ENCODE peak calls at places on chromosomes 7 and 10, in four cellular contexts. N, Z, X and Y are unnamed samples.

GRCh38 chr7:159125104-159125943 is 19.3 kb downstream of the VIPR2 start:
- DNase-seq in Z (no peak), N (no peak), X (no peak), Y (no peak)

GRCh38 chr7:85232068-85232467 is 45.2 kb upstream of the SEMA3D start:
- DNase-seq in Z (no peak), X (no peak), N (no peak), Y (no peak)

GRCh38 chr10:70564113-70564725 is 38.3 kb downstream of the PRF1 start:
- DNase-seq in N (no peak), Z (no peak), X (no peak), Y (no peak)

GRCh38 chr10:80451132-80451531 is 3.0 kb upstream of the TSPAN14 start:
- DNase-seq in N (no peak), X (no peak), Z (no peak), Y (no peak)

GRCh38 chr10:10758306-10758705 is 259.4 kb upstream of the CELF2 start:
- DNase-seq in N (no peak), Z (no peak), X (no peak), Y (no peak)

GRCh38 chr7:101923276-101923985 is 106.0 kb downstream of the CUX1 start:
- DNase-seq in X (no peak), Z (no peak), N (no peak), Y (no peak)

GRCh38 chr7:80967536-80968297 is 48.9 kb upstream of the SEMA3C start:
- DNase-seq in N (no peak), Z (no peak), X (no peak), Y (no peak)

GRCh38 chr10:86970152-86970886 is 2.0 kb downstream of the ADIRF start:
- DNase-seq in Z (peak; percentile 89), X (no peak), N (peak; percentile 89), Y (peak; percentile 74)

GRCh38 chr10:19958787-19959186 is 142.6 kb downstream of the PLXDC2 start:
- DNase-seq in N (no peak), Z (no peak), X (no peak), Y (no peak)

GRCh38 chr10:96622330-96622729 is 35.5 kb upstream of the TM9SF3 start:
- DNase-seq in Z (no peak), X (no peak), N (no peak), Y (no peak)

GRCh38 chr7:102253076-102253972 is 33.3 kb upstream of the SH2B2 start:
- DNase-seq in N (no peak), X (no peak), Z (no peak), Y (peak; percentile 83)

GRCh38 chr7:4707134-4707651 is 25.1 kb downstream of the FOXK1 start:
- DNase-seq in N (no peak), X (no peak), Z (no peak), Y (no peak)

GRCh38 chr7:137038706-137039105 is 170.3 kb downstream of the CHRM2 start:
- DNase-seq in Z (no peak), X (no peak), N (no peak), Y (no peak)

GRCh38 chr7:155401884-155402283 is 56.0 kb upstream of the EN2 start:
- DNase-seq in X (no peak), Z (no peak), N (no peak), Y (no peak)

GRCh38 chr7:134289423-134289822 is 27.3 kb downstream of the SLC35B4 start:
- DNase-seq in Z (no peak), X (no peak), N (no peak), Y (no peak)

GRCh38 chr7:116259821-116260440 is 49.6 kb downstream of the TES start:
- DNase-seq in X (no peak), Z (no peak), N (no peak), Y (no peak)

GRCh38 chr10:112446055-112446854 is 459 bp downstream of the ZDHHC6 start:
- DNase-seq in N (peak; percentile 5), X (no peak), Z (no peak), Y (no peak)

GRCh38 chr7:131302876-131303707 is 24.6 kb upstream of the MKLN1 start:
- DNase-seq in N (no peak), Z (no peak), X (peak; percentile 4), Y (peak; percentile 58)

GRCh38 chr7:55026086-55026790 is 7.4 kb downstream of the EGFR start:
- DNase-seq in X (no peak), N (no peak), Z (no peak), Y (no peak)

GRCh38 chr7:141221007-141221612 is 147.2 kb downstream of the TMEM178B start:
- DNase-seq in X (no peak), Z (no peak), N (no peak), Y (no peak)

GRCh38 chr7:80848841-80849240 is 70.0 kb downstream of the SEMA3C start:
- DNase-seq in Z (no peak), X (no peak), N (no peak), Y (no peak)

GRCh38 chr7:41567350-41568114 is 135.4 kb downstream of the INHBA start:
- DNase-seq in X (no peak), Z (no peak), N (no peak), Y (no peak)

GRCh38 chr7:45920543-45921380 is at the start of gene IGFBP3:
- DNase-seq in X (no peak), N (no peak), Z (peak; percentile 72), Y (peak; percentile 81)

GRCh38 chr7:91288208-91288824 is 24.1 kb downstream of the FZD1 start:
- DNase-seq in X (no peak), N (peak; percentile 46), Z (peak; percentile 54), Y (peak; percentile 73)

GRCh38 chr10:32241946-32242345 is 105.0 kb downstream of the EPC1 start:
- DNase-seq in N (no peak), X (no peak), Z (no peak), Y (no peak)

GRCh38 chr10:591646-592045 is 97.8 kb downstream of the DIP2C start:
- DNase-seq in Z (no peak), X (no peak), N (no peak), Y (no peak)

GRCh38 chr10:75599875-75600648 is 168.6 kb downstream of the LRMDA start:
- DNase-seq in Z (no peak), X (no peak), N (no peak), Y (no peak)

GRCh38 chr7:79774150-79774549 is 320.7 kb upstream of the MAGI2 start:
- DNase-seq in Z (no peak), X (no peak), N (no peak), Y (no peak)

GRCh38 chr10:119368991-119369869 is 161.9 kb downstream of the GRK5 start:
- DNase-seq in X (no peak), N (no peak), Z (no peak), Y (no peak)

DNA sequence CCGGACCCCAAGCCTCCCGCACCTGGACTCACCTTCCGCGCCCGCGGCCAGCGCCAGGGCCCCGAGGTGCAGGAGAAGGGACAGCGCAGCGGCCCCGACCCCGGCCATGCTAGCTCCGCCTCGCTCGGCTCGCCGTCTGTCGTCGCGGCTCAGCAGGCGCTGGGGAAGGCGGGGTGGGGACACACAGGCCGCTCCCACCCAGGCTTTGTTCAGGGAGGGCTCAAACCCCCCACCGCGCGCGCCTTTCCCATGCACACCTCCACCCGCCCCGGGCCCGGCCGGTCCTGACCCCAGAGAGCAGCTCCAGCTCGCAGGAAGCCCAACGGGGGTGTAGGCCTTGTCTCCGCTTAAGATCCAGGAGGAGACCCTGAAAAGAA is at the start of gene KCP:
- DNase-seq in X (no peak), N (no peak), Z (no peak), Y (no peak)
- H3K27ac ChIP-seq in X (no peak within 1 kb of the TSS), N (no peak within 1 kb of the TSS), Z (no peak within 1 kb of the TSS), Y (peak within 1 kb of the TSS; percentile 40)

GRCh38 chr10:125014086-125014830 is 72.3 kb downstream of the ZRANB1 start:
- DNase-seq in Z (peak; percentile 68), X (no peak), N (no peak), Y (peak; percentile 42)
- H3K27ac ChIP-seq in Z (peak overlapping the region; percentile 75), X (no peak overlapping the region), N (no peak overlapping the region), Y (peak overlapping the region; percentile 16)

GRCh38 chr10:122551450-122551849 is 9.1 kb upstream of the DMBT1 start:
- DNase-seq in Z (no peak), X (no peak), N (no peak), Y (no peak)
- H3K27ac ChIP-seq in Z (no peak overlapping the region), X (peak overlapping the region; percentile 26), N (no peak overlapping the region), Y (no peak overlapping the region)

GRCh38 chr7:93132216-93132615 is 14.4 kb upstream of the SAMD9 start:
- DNase-seq in X (no peak), Z (no peak), N (no peak), Y (no peak)
- H3K27ac ChIP-seq in X (no peak overlapping the region), Z (no peak overlapping the region), N (no peak overlapping the region), Y (no peak overlapping the region)

GRCh38 chr10:47408606-47409005 is 24.5 kb upstream of the ZNF488 start:
- DNase-seq in X (no peak), N (no peak), Z (no peak), Y (no peak)
- H3K27ac ChIP-seq in X (no peak overlapping the region), N (no peak overlapping the region), Z (no peak overlapping the region), Y (no peak overlapping the region)

DNA sequence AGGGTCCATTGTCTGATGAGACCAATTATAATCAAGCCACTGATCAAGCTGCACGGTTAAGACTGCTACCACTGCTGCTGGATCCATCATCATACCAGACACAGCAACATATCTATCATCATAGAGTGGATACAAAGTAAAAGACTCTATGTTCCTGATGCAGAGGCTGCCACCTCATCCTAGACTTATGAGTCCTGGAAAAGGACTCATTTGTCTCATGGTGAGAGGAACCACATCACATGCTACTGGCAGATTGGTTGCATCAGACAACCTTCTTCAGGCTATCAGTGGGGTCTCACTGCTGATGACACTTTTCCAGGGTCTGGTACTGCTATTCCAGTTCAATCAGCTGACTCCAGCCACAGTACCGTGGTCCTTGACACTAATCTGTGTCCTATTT is 79.0 kb downstream of the ABI1 start:
- DNase-seq in Z (no peak), X (no peak), N (no peak), Y (no peak)
- H3K27ac ChIP-seq in Z (no peak overlapping the region), X (no peak overlapping the region), N (no peak overlapping the region), Y (no peak overlapping the region)

DNA sequence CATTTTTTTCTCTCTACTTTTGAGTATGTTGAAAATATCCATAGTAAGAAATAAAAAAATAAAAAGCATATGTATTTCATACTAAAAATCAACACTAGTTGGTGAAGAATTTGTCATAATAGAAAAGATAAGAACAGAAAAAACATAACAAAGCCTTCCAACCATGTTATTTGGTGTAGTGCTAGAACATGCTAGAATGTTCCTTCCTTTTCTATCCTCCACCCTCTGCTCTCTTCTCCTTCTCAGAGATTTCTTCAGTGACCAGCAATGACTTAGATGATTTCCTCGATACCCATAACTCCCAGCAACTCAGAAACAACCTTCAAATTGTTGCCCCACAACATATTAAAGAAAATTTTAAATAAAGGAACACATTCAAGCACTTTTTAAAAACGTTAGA is 2.6 kb downstream of the ZC3HAV1 start:
- DNase-seq in X (no peak), Z (no peak), N (no peak), Y (no peak)
- H3K27ac ChIP-seq in X (peak overlapping the region; percentile 70), Z (peak overlapping the region; percentile 96), N (peak overlapping the region; percentile 38), Y (no peak overlapping the region)